ENCODE peak calls at places on chromosomes 16 and 17, in four cellular contexts. V is IMR-90, M is GM12878, X is K562. Z is an unnamed sample.

GRCh38 chr16:56300901-56301351 is 109.6 kb downstream of the GNAO1 start:
- DNase-seq in V (peak), M (no peak), X (no peak), Z (no peak)

GRCh38 chr17:33292981-33293867 is at the start of gene ASIC2:
- DNase-seq in V (peak), X (peak), M (no peak), Z (peak)

GRCh38 chr16:81646561-81646960 is 132.5 kb upstream of the PLCG2 start:
- DNase-seq in V (peak), M (no peak), X (no peak), Z (no peak)

GRCh38 chr16:80997139-80997798 is 9.4 kb downstream of the CMC2 start:
- DNase-seq in X (no peak), M (peak), V (no peak), Z (peak)

GRCh38 chr17:28370035-28370743 is at the start of gene VTN:
- DNase-seq in M (no peak), X (peak), V (peak), Z (peak)

GRCh38 chr17:71656987-71657858 is 463.6 kb upstream of the SOX9 start:
- DNase-seq in X (no peak), M (no peak), V (no peak), Z (no peak)

GRCh38 chr16:55499951-55500350 is 8.9 kb upstream of the LPCAT2 start:
- DNase-seq in V (peak), M (no peak), X (no peak), Z (peak)

GRCh38 chr16:15954814-15955151 is 5.4 kb downstream of the ABCC1 start:
- DNase-seq in M (no peak), X (no peak), V (peak), Z (no peak)

GRCh38 chr17:9350083-9350482 is 225.5 kb downstream of the STX8 start:
- DNase-seq in M (no peak), X (no peak), V (peak), Z (no peak)

GRCh38 chr17:29048440-29049360 is 5.8 kb downstream of the PIPOX start:
- DNase-seq in V (peak), M (no peak), X (no peak), Z (no peak)

GRCh38 chr16:67170168-67170947 is at the start of gene NOL3:
- DNase-seq in X (peak), M (peak), V (peak), Z (peak)

GRCh38 chr17:22669721-22670120 is 977.4 kb downstream of the KCNJ18 start:
- DNase-seq in M (no peak), X (no peak), V (no peak), Z (no peak)

GRCh38 chr16:22232277-22233049 is 26.4 kb downstream of the EEF2K start:
- DNase-seq in V (peak), X (no peak), M (no peak), Z (peak)

GRCh38 chr17:1413281-1413791 is 13.3 kb upstream of the YWHAE start:
- DNase-seq in M (no peak), X (peak), V (peak), Z (peak)

GRCh38 chr16:79788949-79789348 is 188.4 kb upstream of the MAF start:
- DNase-seq in X (no peak), M (no peak), V (no peak), Z (no peak)

GRCh38 chr17:43720311-43721060 is 38.1 kb downstream of the SOST start:
- DNase-seq in X (peak), M (no peak), V (peak), Z (peak)
- TF ChIP-seq ELK1 in X (no peak), M (no peak), V (no peak), Z (no peak)

DNA sequence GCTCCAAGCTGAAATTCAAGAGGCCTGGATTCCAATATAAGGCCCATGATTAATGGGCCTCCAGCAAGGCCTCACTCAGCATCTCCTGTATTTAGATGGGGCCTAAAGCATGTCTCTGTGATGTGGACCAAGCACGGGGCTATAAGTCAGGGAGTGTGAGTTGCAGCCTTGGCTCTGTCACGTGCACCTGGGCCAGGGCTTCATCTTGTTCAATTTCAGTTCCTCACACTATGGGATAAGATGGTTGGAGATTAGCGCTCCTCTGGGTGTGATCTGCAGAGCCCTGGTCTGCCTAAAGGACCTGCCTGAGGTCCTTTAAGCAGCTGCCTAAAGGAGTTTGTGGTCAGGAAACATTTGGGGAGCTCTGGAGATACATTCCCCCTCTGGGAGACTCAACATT is 25.2 kb downstream of the KLHL36 start:
- DNase-seq in X (no peak), V (no peak), M (no peak), Z (no peak)
- TF ChIP-seq ELK1 in X (no peak), V (no peak), M (no peak), Z (no peak)

GRCh38 chr16:86584726-86585721 is 6.7 kb downstream of the FOXL1 start:
- DNase-seq in V (no peak), M (no peak), X (no peak), Z (peak)
- TF ChIP-seq ELK1 in V (no peak), M (no peak), X (no peak), Z (no peak)

DNA sequence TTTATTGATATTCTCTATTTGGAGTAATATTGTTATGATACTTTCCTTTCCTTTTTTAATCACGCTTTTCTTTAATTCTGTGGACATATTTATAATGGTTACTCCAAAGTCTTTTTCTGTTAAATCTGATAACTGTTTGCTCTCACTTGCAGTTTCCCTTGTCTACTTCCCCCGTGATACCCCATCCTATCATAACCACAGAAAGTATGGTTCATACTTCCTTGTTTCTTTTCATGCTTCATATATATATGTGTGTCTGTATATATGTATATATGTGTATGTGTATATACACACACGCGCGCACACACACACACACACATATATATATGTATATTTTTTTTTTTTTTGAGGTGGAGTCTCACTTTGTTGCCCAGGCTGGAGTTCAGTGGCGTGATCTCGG is 23.5 kb downstream of the SPECC1 start:
- DNase-seq in M (no peak), X (no peak), V (no peak), Z (no peak)
- TF ChIP-seq ELK1 in M (no peak), X (no peak), V (no peak), Z (no peak)

GRCh38 chr17:17089206-17089550 is 46.9 kb downstream of the MPRIP start:
- DNase-seq in V (no peak), X (no peak), M (no peak), Z (no peak)

GRCh38 chr17:17087424-17088103 is 45.3 kb downstream of the MPRIP start:
- DNase-seq in M (no peak), X (no peak), V (no peak), Z (no peak)

GRCh38 chr17:17089796-17090641 is 47.8 kb downstream of the MPRIP start:
- DNase-seq in M (no peak), X (no peak), V (no peak), Z (no peak)

GRCh38 chr17:17088104-17088485 is 45.8 kb downstream of the MPRIP start:
- DNase-seq in V (no peak), M (no peak), X (peak), Z (no peak)

GRCh38 chr17:17088511-17089205 is 46.4 kb downstream of the MPRIP start:
- DNase-seq in V (no peak), X (no peak), M (no peak), Z (no peak)
- TF ChIP-seq ELK1 in V (no peak), X (no peak), M (no peak), Z (no peak)

DNA sequence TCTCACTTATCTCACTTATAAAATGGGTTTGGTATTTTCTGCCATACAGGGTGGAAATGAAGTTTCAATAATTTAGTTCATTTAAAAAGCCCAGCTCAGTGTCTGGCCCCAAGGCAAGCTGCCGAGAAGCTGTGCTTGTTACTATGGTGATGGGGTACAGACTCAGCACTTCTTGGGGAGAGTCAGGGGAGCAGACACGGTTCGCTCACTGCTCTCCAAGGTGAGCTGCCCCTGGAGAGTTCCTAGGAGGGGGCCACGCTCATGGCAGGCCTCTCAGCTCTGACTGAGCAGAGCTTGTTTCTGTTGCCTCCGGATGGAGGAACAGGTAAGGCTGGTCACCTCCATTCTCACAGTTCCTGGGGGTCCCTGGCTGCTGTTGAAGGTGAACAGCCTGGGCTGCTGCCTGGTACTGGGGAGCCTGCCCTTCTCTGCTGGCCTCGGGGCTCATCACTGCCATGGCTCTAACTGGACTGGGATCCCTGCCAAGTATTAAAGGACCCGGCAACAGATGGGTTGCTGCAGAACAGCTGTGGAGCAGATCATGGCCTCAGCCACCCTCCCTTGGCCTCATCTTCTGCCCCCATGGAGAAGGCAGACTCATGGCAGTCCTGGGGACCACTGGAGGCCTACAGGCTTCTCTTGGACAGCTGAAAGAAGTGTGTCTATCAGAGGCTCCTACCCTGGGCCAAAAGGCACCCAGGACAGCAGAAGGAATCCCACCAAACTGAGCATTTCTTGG is 25.8 kb upstream of the SPATA32 start:
- DNase-seq in M (no peak), X (no peak), V (no peak), Z (no peak)
- TF ChIP-seq ELK1 in M (no peak), X (no peak), V (no peak), Z (no peak)

GRCh38 chr16:53605356-53605755 is 98.3 kb downstream of the RPGRIP1L start:
- DNase-seq in V (no peak), X (no peak), M (no peak), Z (no peak)
- TF ChIP-seq ELK1 in V (no peak), X (no peak), M (no peak), Z (no peak)